ENCODE peak calls at places on chromosomes 7 and 10, in six cellular contexts. One of them, this sample, is unnamed.

GRCh38 chr10:36748128-36748871 is 377.1 kb upstream of the ANKRD30A start:
- DNase-seq in Ammon's horn: no peak
- DNase-seq in A172: no peak
- DNase-seq in glutamatergic neuron: no peak
- DNase-seq in activated CD8-positive, alpha-beta T cell treated with anti-CD3 and anti-CD28 coated beads for 36 hours: no peak
- DNase-seq in right cardiac atrium: no peak
- DNase-seq in this sample: no peak

GRCh38 chr7:16753932-16754571 is 497 bp downstream of the TSPAN13 start:
- DNase-seq in Ammon's horn: peak
- DNase-seq in A172: no peak
- DNase-seq in glutamatergic neuron: peak
- DNase-seq in activated CD8-positive, alpha-beta T cell treated with anti-CD3 and anti-CD28 coated beads for 36 hours: peak
- DNase-seq in right cardiac atrium: peak
- DNase-seq in this sample: peak

GRCh38 chr10:61211468-61211867 is 241.7 kb downstream of the TMEM26 start:
- DNase-seq in Ammon's horn: no peak
- DNase-seq in A172: no peak
- DNase-seq in glutamatergic neuron: no peak
- DNase-seq in activated CD8-positive, alpha-beta T cell treated with anti-CD3 and anti-CD28 coated beads for 36 hours: no peak
- DNase-seq in right cardiac atrium: no peak
- DNase-seq in this sample: no peak

GRCh38 chr7:112898432-112899290 is 108.5 kb upstream of the TMEM168 start:
- DNase-seq in Ammon's horn: peak
- DNase-seq in A172: peak
- DNase-seq in glutamatergic neuron: peak
- DNase-seq in activated CD8-positive, alpha-beta T cell treated with anti-CD3 and anti-CD28 coated beads for 36 hours: peak
- DNase-seq in right cardiac atrium: no peak
- DNase-seq in this sample: peak

GRCh38 chr7:148485618-148486017 is 104.9 kb upstream of the C7orf33 start:
- DNase-seq in Ammon's horn: peak
- DNase-seq in A172: no peak
- DNase-seq in glutamatergic neuron: no peak
- DNase-seq in activated CD8-positive, alpha-beta T cell treated with anti-CD3 and anti-CD28 coated beads for 36 hours: no peak
- DNase-seq in right cardiac atrium: no peak
- DNase-seq in this sample: no peak

GRCh38 chr7:72416846-72417245 is 4.7 kb upstream of the CALN1 start:
- DNase-seq in Ammon's horn: no peak
- DNase-seq in A172: no peak
- DNase-seq in glutamatergic neuron: no peak
- DNase-seq in activated CD8-positive, alpha-beta T cell treated with anti-CD3 and anti-CD28 coated beads for 36 hours: no peak
- DNase-seq in right cardiac atrium: no peak
- DNase-seq in this sample: no peak

GRCh38 chr7:37112882-37113281 is 335.8 kb downstream of the ELMO1 start:
- DNase-seq in Ammon's horn: no peak
- DNase-seq in A172: no peak
- DNase-seq in glutamatergic neuron: no peak
- DNase-seq in activated CD8-positive, alpha-beta T cell treated with anti-CD3 and anti-CD28 coated beads for 36 hours: no peak
- DNase-seq in right cardiac atrium: no peak
- DNase-seq in this sample: peak

GRCh38 chr10:25049966-25050365 is 33.6 kb downstream of the THNSL1 start:
- DNase-seq in Ammon's horn: no peak
- DNase-seq in A172: no peak
- DNase-seq in glutamatergic neuron: no peak
- DNase-seq in activated CD8-positive, alpha-beta T cell treated with anti-CD3 and anti-CD28 coated beads for 36 hours: no peak
- DNase-seq in right cardiac atrium: no peak
- DNase-seq in this sample: no peak

GRCh38 chr10:48880016-48880705 is 59.5 kb downstream of the LRRC18 start:
- DNase-seq in Ammon's horn: no peak
- DNase-seq in A172: no peak
- DNase-seq in glutamatergic neuron: no peak
- DNase-seq in activated CD8-positive, alpha-beta T cell treated with anti-CD3 and anti-CD28 coated beads for 36 hours: no peak
- DNase-seq in right cardiac atrium: no peak
- DNase-seq in this sample: no peak

This sample was measured in H4.